ENCODE peak calls at places on chromosomes 6 and 20, in eight cellular contexts. K is amygdala; N is GM20000; Z is A172; C is T-helper 9 cell; E is stimulated activated CD4-positive, alpha-beta T cell treated with anti-CD3 and anti-CD28 coated beads, TNF-alpha, amount 100 ng/mL, for 1 hour; Y is endothelial cell; P is uterus. X is an unnamed sample.

GRCh38 chr20:33791959-33792597 is 19.1 kb upstream of the CHMP4B start:
- DNase-seq in K (no peak), N (peak; percentile 73), Z (peak; percentile 41), C (peak; percentile 37), E (no peak), Y (peak; percentile 67), P (peak; percentile 30), X (peak; percentile 37)

GRCh38 chr6:149044394-149044965 is 273.0 kb upstream of the TAB2 start:
- DNase-seq in K (no peak), N (no peak), Z (no peak), C (no peak), E (no peak), Y (no peak), P (no peak), X (no peak)

GRCh38 chr20:17620371-17621228 is 50.7 kb downstream of the DSTN start:
- DNase-seq in K (no peak), N (no peak), Z (no peak), C (no peak), E (no peak), Y (no peak), P (no peak), X (no peak)

GRCh38 chr6:35230950-35231349 is 17.2 kb downstream of the SCUBE3 start:
- DNase-seq in K (peak; percentile 30), N (no peak), Z (no peak), C (no peak), E (no peak), Y (no peak), P (peak; percentile 32), X (no peak)

GRCh38 chr6:392441-393390 is 1.2 kb downstream of the IRF4 start:
- DNase-seq in K (no peak), N (no peak), Z (no peak), C (no peak), E (no peak), Y (peak; percentile 26), P (no peak), X (no peak)

GRCh38 chr6:38131527-38131965 is 312.0 kb downstream of the ZFAND3 start:
- DNase-seq in K (no peak), N (peak; percentile 27), Z (peak; percentile 74), C (no peak), E (no peak), Y (no peak), P (no peak), X (no peak)

GRCh38 chr20:37295001-37295400 is 5.5 kb downstream of the MANBAL start:
- DNase-seq in K (no peak), N (no peak), Z (peak; percentile 99), C (no peak), E (no peak), Y (no peak), P (peak; percentile 41), X (no peak)

GRCh38 chr20:57106030-57106682 is 160.3 kb downstream of the BMP7 start:
- DNase-seq in K (no peak), N (no peak), Z (no peak), C (no peak), E (no peak), Y (no peak), P (no peak), X (no peak)

GRCh38 chr20:44050327-44050726 is 135.7 kb downstream of the TOX2 start:
- DNase-seq in K (no peak), N (no peak), Z (no peak), C (no peak), E (no peak), Y (no peak), P (no peak), X (no peak)

GRCh38 chr20:35311409-35311808 is 19.2 kb upstream of the FAM83C start:
- DNase-seq in K (no peak), N (no peak), Z (peak; percentile 96), C (no peak), E (no peak), Y (no peak), P (no peak), X (no peak)

GRCh38 chr6:6332240-6332639 is 11.8 kb upstream of the F13A1 start:
- DNase-seq in K (no peak), N (peak; percentile 43), Z (no peak), C (no peak), E (no peak), Y (no peak), P (no peak), X (no peak)

GRCh38 chr20:49534314-49534713 is 33.6 kb downstream of the PTGIS start:
- DNase-seq in K (peak; percentile 50), N (peak; percentile 74), Z (peak; percentile 77), C (peak; percentile 38), E (peak; percentile 7), Y (peak; percentile 79), P (peak; percentile 54), X (peak; percentile 60)

GRCh38 chr6:149137594-149137993 is 179.9 kb upstream of the TAB2 start:
- DNase-seq in K (no peak), N (no peak), Z (no peak), C (no peak), E (no peak), Y (no peak), P (no peak), X (no peak)

GRCh38 chr6:10316327-10316726 is 98.5 kb downstream of the TFAP2A start:
- DNase-seq in K (peak; percentile 70), N (no peak), Z (peak; percentile 81), C (no peak), E (no peak), Y (no peak), P (no peak), X (no peak)

GRCh38 chr20:13898012-13898612 is 92.3 kb downstream of the SEL1L2 start:
- DNase-seq in K (no peak), N (no peak), Z (no peak), C (no peak), E (no peak), Y (no peak), P (no peak), X (no peak)

GRCh38 chr20:62811720-62812119 is 5.1 kb upstream of the COL9A3 start:
- DNase-seq in K (no peak), N (no peak), Z (no peak), C (no peak), E (no peak), Y (no peak), P (no peak), X (no peak)

GRCh38 chr6:133834472-133835170 is 54.3 kb upstream of the TCF21 start:
- DNase-seq in K (no peak), N (no peak), Z (no peak), C (no peak), E (no peak), Y (no peak), P (no peak), X (no peak)

GRCh38 chr6:45830441-45831139 is 185.1 kb downstream of the CLIC5 start:
- DNase-seq in K (peak; percentile 22), N (peak; percentile 62), Z (no peak), C (no peak), E (no peak), Y (no peak), P (no peak), X (peak; percentile 15)

GRCh38 chr20:52552181-52552872 is 360.7 kb upstream of the ZFP64 start:
- DNase-seq in K (no peak), N (no peak), Z (peak; percentile 83), C (no peak), E (no peak), Y (no peak), P (no peak), X (no peak)

GRCh38 chr20:45469336-45470261 is at the start of gene WFDC2:
- DNase-seq in K (no peak), N (no peak), Z (no peak), C (no peak), E (no peak), Y (peak; percentile 20), P (no peak), X (no peak)

GRCh38 chr20:45892049-45892816 is 1.1 kb downstream of the CTSA start:
- DNase-seq in K (no peak), N (no peak), Z (peak; percentile 35), C (no peak), E (no peak), Y (no peak), P (no peak), X (no peak)

GRCh38 chr20:18831830-18832229 is 18.2 kb downstream of the SCP2D1 start:
- DNase-seq in K (no peak), N (no peak), Z (peak; percentile 86), C (no peak), E (no peak), Y (no peak), P (peak; percentile 29), X (no peak)

GRCh38 chr6:53049389-53049788 is 15.8 kb upstream of the FBXO9 start:
- DNase-seq in K (no peak), N (no peak), Z (no peak), C (no peak), E (no peak), Y (no peak), P (no peak), X (no peak)

GRCh38 chr6:64505312-64505711 is 869.7 kb downstream of the PHF3 start:
- DNase-seq in K (no peak), N (peak; percentile 6), Z (no peak), C (no peak), E (no peak), Y (peak; percentile 33), P (no peak), X (no peak)

X was measured in effector memory CD8-positive, alpha-beta T cell.